ENCODE peak calls at places on chromosomes 13 and 19, in four cellular contexts. One of them, this sample, is unnamed.

GRCh38 chr13:41064493-41064892 is 3.2 kb downstream of the WBP4 start:
- DNase-seq in NAMALWA: no peak
- DNase-seq in stimulated activated CD4-positive, alpha-beta T cell treated with anti-CD3 and anti-CD28 coated beads, Interleukin-1b, Interleukin-23, amount 100 ng/mL, for 1 hour: no peak
- DNase-seq in kidney glomerular epithelial cell: peak
- DNase-seq in this sample: peak

GRCh38 chr19:57587529-57587928 is 3.6 kb downstream of the ZIK1 start:
- DNase-seq in NAMALWA: no peak
- DNase-seq in stimulated activated CD4-positive, alpha-beta T cell treated with anti-CD3 and anti-CD28 coated beads, Interleukin-1b, Interleukin-23, amount 100 ng/mL, for 1 hour: no peak
- DNase-seq in kidney glomerular epithelial cell: no peak
- DNase-seq in this sample: peak

GRCh38 chr13:97853550-97853949 is 99.9 kb upstream of the IPO5 start:
- DNase-seq in NAMALWA: no peak
- DNase-seq in stimulated activated CD4-positive, alpha-beta T cell treated with anti-CD3 and anti-CD28 coated beads, Interleukin-1b, Interleukin-23, amount 100 ng/mL, for 1 hour: no peak
- DNase-seq in kidney glomerular epithelial cell: no peak
- DNase-seq in this sample: peak

GRCh38 chr19:3343619-3344502 is 22.5 kb upstream of the NFIC start:
- DNase-seq in NAMALWA: peak
- DNase-seq in stimulated activated CD4-positive, alpha-beta T cell treated with anti-CD3 and anti-CD28 coated beads, Interleukin-1b, Interleukin-23, amount 100 ng/mL, for 1 hour: no peak
- DNase-seq in kidney glomerular epithelial cell: no peak
- DNase-seq in this sample: peak

GRCh38 chr13:51839711-51840110 is 5.3 kb downstream of the TMEM272 start:
- DNase-seq in NAMALWA: no peak
- DNase-seq in stimulated activated CD4-positive, alpha-beta T cell treated with anti-CD3 and anti-CD28 coated beads, Interleukin-1b, Interleukin-23, amount 100 ng/mL, for 1 hour: no peak
- DNase-seq in kidney glomerular epithelial cell: no peak
- DNase-seq in this sample: no peak

GRCh38 chr19:49954933-49955332 is 6.0 kb downstream of the SIGLEC11 start:
- DNase-seq in NAMALWA: no peak
- DNase-seq in stimulated activated CD4-positive, alpha-beta T cell treated with anti-CD3 and anti-CD28 coated beads, Interleukin-1b, Interleukin-23, amount 100 ng/mL, for 1 hour: no peak
- DNase-seq in kidney glomerular epithelial cell: no peak
- DNase-seq in this sample: no peak

GRCh38 chr19:50797429-50798115 is 7.4 kb downstream of the ACP4 start:
- DNase-seq in NAMALWA: no peak
- DNase-seq in stimulated activated CD4-positive, alpha-beta T cell treated with anti-CD3 and anti-CD28 coated beads, Interleukin-1b, Interleukin-23, amount 100 ng/mL, for 1 hour: no peak
- DNase-seq in kidney glomerular epithelial cell: no peak
- DNase-seq in this sample: no peak

GRCh38 chr13:51271008-51271407 is 48.8 kb downstream of the FAM124A start:
- DNase-seq in NAMALWA: no peak
- DNase-seq in stimulated activated CD4-positive, alpha-beta T cell treated with anti-CD3 and anti-CD28 coated beads, Interleukin-1b, Interleukin-23, amount 100 ng/mL, for 1 hour: no peak
- DNase-seq in kidney glomerular epithelial cell: no peak
- DNase-seq in this sample: no peak

GRCh38 chr13:75685239-75685697 is 49.1 kb downstream of the LMO7 start:
- DNase-seq in NAMALWA: no peak
- DNase-seq in stimulated activated CD4-positive, alpha-beta T cell treated with anti-CD3 and anti-CD28 coated beads, Interleukin-1b, Interleukin-23, amount 100 ng/mL, for 1 hour: no peak
- DNase-seq in kidney glomerular epithelial cell: peak
- DNase-seq in this sample: peak

GRCh38 chr13:100039740-100040139 is 49.2 kb upstream of the PCCA start:
- DNase-seq in NAMALWA: no peak
- DNase-seq in stimulated activated CD4-positive, alpha-beta T cell treated with anti-CD3 and anti-CD28 coated beads, Interleukin-1b, Interleukin-23, amount 100 ng/mL, for 1 hour: no peak
- DNase-seq in kidney glomerular epithelial cell: no peak
- DNase-seq in this sample: no peak

GRCh38 chr19:44552324-44552723 is 22.8 kb upstream of the CEACAM20 start:
- DNase-seq in NAMALWA: peak
- DNase-seq in stimulated activated CD4-positive, alpha-beta T cell treated with anti-CD3 and anti-CD28 coated beads, Interleukin-1b, Interleukin-23, amount 100 ng/mL, for 1 hour: peak
- DNase-seq in kidney glomerular epithelial cell: no peak
- DNase-seq in this sample: peak

GRCh38 chr19:7226749-7227148 is 67.5 kb downstream of the INSR start:
- DNase-seq in NAMALWA: no peak
- DNase-seq in stimulated activated CD4-positive, alpha-beta T cell treated with anti-CD3 and anti-CD28 coated beads, Interleukin-1b, Interleukin-23, amount 100 ng/mL, for 1 hour: no peak
- DNase-seq in kidney glomerular epithelial cell: no peak
- DNase-seq in this sample: no peak

GRCh38 chr13:59531571-59532091 is 632.1 kb downstream of the DIAPH3 start:
- DNase-seq in NAMALWA: peak
- DNase-seq in stimulated activated CD4-positive, alpha-beta T cell treated with anti-CD3 and anti-CD28 coated beads, Interleukin-1b, Interleukin-23, amount 100 ng/mL, for 1 hour: no peak
- DNase-seq in kidney glomerular epithelial cell: peak
- DNase-seq in this sample: no peak

GRCh38 chr19:45049073-45049736 is 10.4 kb downstream of the CLASRP start:
- DNase-seq in NAMALWA: no peak
- DNase-seq in stimulated activated CD4-positive, alpha-beta T cell treated with anti-CD3 and anti-CD28 coated beads, Interleukin-1b, Interleukin-23, amount 100 ng/mL, for 1 hour: no peak
- DNase-seq in kidney glomerular epithelial cell: no peak
- DNase-seq in this sample: no peak

GRCh38 chr19:17654993-17655392 is 33.2 kb downstream of the UNC13A start:
- DNase-seq in NAMALWA: peak
- DNase-seq in stimulated activated CD4-positive, alpha-beta T cell treated with anti-CD3 and anti-CD28 coated beads, Interleukin-1b, Interleukin-23, amount 100 ng/mL, for 1 hour: no peak
- DNase-seq in kidney glomerular epithelial cell: no peak
- DNase-seq in this sample: no peak

GRCh38 chr19:24071078-24071477 is 15.9 kb upstream of the ZNF254 start:
- DNase-seq in NAMALWA: no peak
- DNase-seq in stimulated activated CD4-positive, alpha-beta T cell treated with anti-CD3 and anti-CD28 coated beads, Interleukin-1b, Interleukin-23, amount 100 ng/mL, for 1 hour: no peak
- DNase-seq in kidney glomerular epithelial cell: no peak
- DNase-seq in this sample: no peak

GRCh38 chr19:35901854-35902661 is at the start of gene HCST:
- DNase-seq in NAMALWA: peak
- DNase-seq in stimulated activated CD4-positive, alpha-beta T cell treated with anti-CD3 and anti-CD28 coated beads, Interleukin-1b, Interleukin-23, amount 100 ng/mL, for 1 hour: no peak
- DNase-seq in kidney glomerular epithelial cell: peak
- DNase-seq in this sample: peak